ENCODE peak calls at places on chromosome X, in five cellular contexts. One of them, this sample, is unnamed.

GRCh38 chrX:10922158-10922557 is 189.0 kb upstream of the HCCS start:
- DNase-seq in BJ: peak
- DNase-seq in RWPE1: peak
- DNase-seq in cardiac fibroblast: peak
- DNase-seq in stomach: no peak
- DNase-seq in this sample: no peak

GRCh38 chrX:2967584-2967983 is 38.4 kb upstream of the ARSD start:
- DNase-seq in BJ: no peak
- DNase-seq in RWPE1: no peak
- DNase-seq in cardiac fibroblast: no peak
- DNase-seq in stomach: no peak
- DNase-seq in this sample: no peak

GRCh38 chrX:10038585-10038984 is 71.4 kb downstream of the CLDN34 start:
- DNase-seq in BJ: no peak
- DNase-seq in RWPE1: no peak
- DNase-seq in cardiac fibroblast: no peak
- DNase-seq in stomach: no peak
- DNase-seq in this sample: no peak

GRCh38 chrX:45445745-45446412 is 245.2 kb upstream of the DIPK2B start:
- DNase-seq in BJ: peak
- DNase-seq in RWPE1: peak
- DNase-seq in cardiac fibroblast: peak
- DNase-seq in stomach: no peak
- DNase-seq in this sample: no peak

GRCh38 chrX:47196098-47196497 is 2.5 kb downstream of the UBA1 start:
- DNase-seq in BJ: no peak
- DNase-seq in RWPE1: no peak
- DNase-seq in cardiac fibroblast: no peak
- DNase-seq in stomach: no peak
- DNase-seq in this sample: no peak

GRCh38 chrX:70664726-70665125 is 220.1 kb downstream of the DLG3 start:
- DNase-seq in BJ: no peak
- DNase-seq in RWPE1: peak
- DNase-seq in cardiac fibroblast: peak
- DNase-seq in stomach: no peak
- DNase-seq in this sample: peak

GRCh38 chrX:17635231-17635630 is 102.1 kb upstream of the SCML1 start:
- DNase-seq in BJ: no peak
- DNase-seq in RWPE1: no peak
- DNase-seq in cardiac fibroblast: peak
- DNase-seq in stomach: no peak
- DNase-seq in this sample: no peak

GRCh38 chrX:73903941-73904340 is 340.9 kb downstream of the CHIC1 start:
- DNase-seq in BJ: no peak
- DNase-seq in RWPE1: no peak
- DNase-seq in cardiac fibroblast: peak
- DNase-seq in stomach: no peak
- DNase-seq in this sample: no peak

GRCh38 chrX:139924696-139925094 is 8.2 kb downstream of the ATP11C start:
- DNase-seq in BJ: no peak
- DNase-seq in RWPE1: no peak
- DNase-seq in cardiac fibroblast: no peak
- DNase-seq in stomach: no peak
- DNase-seq in this sample: no peak

GRCh38 chrX:17725176-17725575 is 12.1 kb upstream of the SCML1 start:
- DNase-seq in BJ: no peak
- DNase-seq in RWPE1: no peak
- DNase-seq in cardiac fibroblast: no peak
- DNase-seq in stomach: no peak
- DNase-seq in this sample: no peak

GRCh38 chrX:23668335-23668734 is 1.0 kb downstream of the PRDX4 start:
- DNase-seq in BJ: no peak
- DNase-seq in RWPE1: no peak
- DNase-seq in cardiac fibroblast: no peak
- DNase-seq in stomach: no peak
- DNase-seq in this sample: no peak

GRCh38 chrX:125193921-125194320 is 125.8 kb upstream of the TEX13C start:
- DNase-seq in BJ: no peak
- DNase-seq in RWPE1: no peak
- DNase-seq in cardiac fibroblast: no peak
- DNase-seq in stomach: no peak
- DNase-seq in this sample: no peak

GRCh38 chrX:3713225-3713936 is at the start of gene PRKX:
- DNase-seq in BJ: no peak
- DNase-seq in RWPE1: peak
- DNase-seq in cardiac fibroblast: peak
- DNase-seq in stomach: peak
- DNase-seq in this sample: peak

GRCh38 chrX:31397119-31397518 is 325.3 kb upstream of the FTHL17 start:
- DNase-seq in BJ: peak
- DNase-seq in RWPE1: peak
- DNase-seq in cardiac fibroblast: no peak
- DNase-seq in stomach: no peak
- DNase-seq in this sample: no peak

GRCh38 chrX:5388087-5388486 is 840.6 kb downstream of the NLGN4X start:
- DNase-seq in BJ: no peak
- DNase-seq in RWPE1: no peak
- DNase-seq in cardiac fibroblast: no peak
- DNase-seq in stomach: no peak
- DNase-seq in this sample: no peak

GRCh38 chrX:101419489-101419888 is 11.5 kb downstream of the HNRNPH2 start:
- DNase-seq in BJ: no peak
- DNase-seq in RWPE1: no peak
- DNase-seq in cardiac fibroblast: no peak
- DNase-seq in stomach: no peak
- DNase-seq in this sample: no peak

GRCh38 chrX:44494357-44494756 is 48.3 kb downstream of the FUNDC1 start:
- DNase-seq in BJ: no peak
- DNase-seq in RWPE1: no peak
- DNase-seq in cardiac fibroblast: no peak
- DNase-seq in stomach: no peak
- DNase-seq in this sample: no peak

GRCh38 chrX:107707866-107708265 is 67.7 kb downstream of the TSC22D3 start:
- DNase-seq in BJ: no peak
- DNase-seq in RWPE1: no peak
- DNase-seq in cardiac fibroblast: no peak
- DNase-seq in stomach: no peak
- DNase-seq in this sample: no peak

GRCh38 chrX:9847071-9847470 is 60.8 kb downstream of the SHROOM2 start:
- DNase-seq in BJ: peak
- DNase-seq in RWPE1: peak
- DNase-seq in cardiac fibroblast: no peak
- DNase-seq in stomach: no peak
- DNase-seq in this sample: no peak

GRCh38 chrX:17007134-17007768 is 60.8 kb downstream of the REPS2 start:
- DNase-seq in BJ: no peak
- DNase-seq in RWPE1: no peak
- DNase-seq in cardiac fibroblast: peak
- DNase-seq in stomach: no peak
- DNase-seq in this sample: no peak

GRCh38 chrX:21723097-21723496 is 34.8 kb downstream of the SMPX start:
- DNase-seq in BJ: no peak
- DNase-seq in RWPE1: no peak
- DNase-seq in cardiac fibroblast: no peak
- DNase-seq in stomach: no peak
- DNase-seq in this sample: peak

GRCh38 chrX:137432609-137433008 is 133.3 kb upstream of the ZIC3 start:
- DNase-seq in BJ: no peak
- DNase-seq in RWPE1: no peak
- DNase-seq in cardiac fibroblast: no peak
- DNase-seq in stomach: no peak
- DNase-seq in this sample: peak

GRCh38 chrX:71923516-71923915 is 12.9 kb downstream of the NHSL2 start:
- DNase-seq in BJ: no peak
- DNase-seq in RWPE1: no peak
- DNase-seq in cardiac fibroblast: no peak
- DNase-seq in stomach: no peak
- DNase-seq in this sample: no peak

GRCh38 chrX:74248889-74249288 is 55.1 kb upstream of the ZCCHC13 start:
- DNase-seq in BJ: no peak
- DNase-seq in RWPE1: no peak
- DNase-seq in cardiac fibroblast: peak
- DNase-seq in stomach: no peak
- DNase-seq in this sample: peak

GRCh38 chrX:40877869-40878268 is 142.5 kb upstream of the MED14 start:
- DNase-seq in BJ: no peak
- DNase-seq in RWPE1: no peak
- DNase-seq in cardiac fibroblast: peak
- DNase-seq in stomach: no peak
- DNase-seq in this sample: no peak

GRCh38 chrX:104669063-104669462 is 103.1 kb downstream of the IL1RAPL2 start:
- DNase-seq in BJ: no peak
- DNase-seq in RWPE1: no peak
- DNase-seq in cardiac fibroblast: no peak
- DNase-seq in stomach: no peak
- DNase-seq in this sample: no peak

GRCh38 chrX:77899081-77899828 is at the start of gene COX7B:
- DNase-seq in BJ: peak
- DNase-seq in RWPE1: peak
- DNase-seq in cardiac fibroblast: peak
- DNase-seq in stomach: peak
- DNase-seq in this sample: peak

GRCh38 chrX:48467331-48467761 is 2.7 kb downstream of the SLC38A5 start:
- DNase-seq in BJ: no peak
- DNase-seq in RWPE1: no peak
- DNase-seq in cardiac fibroblast: no peak
- DNase-seq in stomach: no peak
- DNase-seq in this sample: no peak

GRCh38 chrX:48470833-48471118 is 716 bp upstream of the SLC38A5 start:
- DNase-seq in BJ: no peak
- DNase-seq in RWPE1: no peak
- DNase-seq in cardiac fibroblast: no peak
- DNase-seq in stomach: no peak
- DNase-seq in this sample: no peak

GRCh38 chrX:48468247-48468671 is 1.8 kb downstream of the SLC38A5 start:
- DNase-seq in BJ: no peak
- DNase-seq in RWPE1: no peak
- DNase-seq in cardiac fibroblast: no peak
- DNase-seq in stomach: peak
- DNase-seq in this sample: no peak

GRCh38 chrX:48470110-48470832 is at the start of gene SLC38A5:
- DNase-seq in BJ: no peak
- DNase-seq in RWPE1: no peak
- DNase-seq in cardiac fibroblast: no peak
- DNase-seq in stomach: no peak
- DNase-seq in this sample: no peak

GRCh38 chrX:48468693-48469691 is 1.1 kb downstream of the SLC38A5 start:
- DNase-seq in BJ: no peak
- DNase-seq in RWPE1: no peak
- DNase-seq in cardiac fibroblast: no peak
- DNase-seq in stomach: no peak
- DNase-seq in this sample: no peak
- TF ChIP-seq CTCF in BJ: no peak
- TF ChIP-seq CTCF in RWPE1: no peak
- TF ChIP-seq CTCF in cardiac fibroblast: no peak
- TF ChIP-seq CTCF in stomach: no peak
- TF ChIP-seq CTCF in this sample: no peak

GRCh38 chrX:147803948-147804347 is 107.8 kb upstream of the FMR1 start:
- DNase-seq in BJ: no peak
- DNase-seq in RWPE1: peak
- DNase-seq in cardiac fibroblast: no peak
- DNase-seq in stomach: no peak
- DNase-seq in this sample: peak
- TF ChIP-seq CTCF in BJ: no peak
- TF ChIP-seq CTCF in RWPE1: no peak
- TF ChIP-seq CTCF in cardiac fibroblast: no peak
- TF ChIP-seq CTCF in stomach: no peak
- TF ChIP-seq CTCF in this sample: no peak

GRCh38 chrX:83416273-83416672 is 91.8 kb upstream of the POU3F4 start:
- DNase-seq in BJ: no peak
- DNase-seq in RWPE1: no peak
- DNase-seq in cardiac fibroblast: no peak
- DNase-seq in stomach: no peak
- DNase-seq in this sample: no peak
- TF ChIP-seq CTCF in BJ: no peak
- TF ChIP-seq CTCF in RWPE1: peak
- TF ChIP-seq CTCF in cardiac fibroblast: no peak
- TF ChIP-seq CTCF in stomach: peak
- TF ChIP-seq CTCF in this sample: peak

GRCh38 chrX:7711167-7711566 is 131.8 kb upstream of the VCX start:
- DNase-seq in BJ: no peak
- DNase-seq in RWPE1: peak
- DNase-seq in cardiac fibroblast: no peak
- DNase-seq in stomach: no peak
- DNase-seq in this sample: no peak

GRCh38 chrX:7709845-7710244 is 133.1 kb upstream of the VCX start:
- DNase-seq in BJ: no peak
- DNase-seq in RWPE1: no peak
- DNase-seq in cardiac fibroblast: no peak
- DNase-seq in stomach: no peak
- DNase-seq in this sample: no peak

DNA sequence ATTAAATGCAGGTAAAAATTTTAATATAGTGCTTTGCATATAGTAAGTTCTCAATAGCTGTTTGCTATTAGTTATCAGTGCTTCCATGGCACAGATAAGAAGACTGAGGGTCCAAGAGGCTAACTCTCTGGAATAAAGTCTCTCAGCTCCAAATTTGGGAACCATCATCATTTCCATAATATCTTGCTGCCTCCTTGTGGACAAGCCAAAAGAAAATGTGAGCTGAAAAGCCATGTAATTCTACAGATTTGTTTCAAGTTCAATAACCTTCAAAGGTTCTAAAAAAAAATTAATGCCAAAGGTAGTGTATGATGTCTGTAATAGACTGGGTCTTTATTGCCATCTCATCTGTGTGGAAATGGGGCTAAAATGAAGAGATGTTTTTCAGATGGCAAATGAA is 136.9 kb upstream of the VCX start:
- DNase-seq in BJ: no peak
- DNase-seq in RWPE1: no peak
- DNase-seq in cardiac fibroblast: no peak
- DNase-seq in stomach: no peak
- DNase-seq in this sample: no peak
- TF ChIP-seq CTCF in BJ: peak
- TF ChIP-seq CTCF in RWPE1: no peak
- TF ChIP-seq CTCF in cardiac fibroblast: no peak
- TF ChIP-seq CTCF in stomach: no peak
- TF ChIP-seq CTCF in this sample: no peak

GRCh38 chrX:39438603-39439602 is 637.6 kb downstream of the MID1IP1 start:
- DNase-seq in BJ: no peak
- DNase-seq in RWPE1: no peak
- DNase-seq in cardiac fibroblast: no peak
- DNase-seq in stomach: no peak
- DNase-seq in this sample: peak
- TF ChIP-seq CTCF in BJ: peak
- TF ChIP-seq CTCF in RWPE1: no peak
- TF ChIP-seq CTCF in cardiac fibroblast: no peak
- TF ChIP-seq CTCF in stomach: no peak
- TF ChIP-seq CTCF in this sample: no peak